ENCODE peak calls at places on chromosomes 7 and 10, in seven cellular contexts. One of them, this sample, is unnamed.

GRCh38 chr10:49353026-49353894 is 42.6 kb downstream of the DRGX start:
- DNase-seq in hippocampal formation: no peak
- DNase-seq in GM03348: no peak
- DNase-seq in activated CD4-positive, alpha-beta T cell treated with anti-CD3 and anti-CD28 coated beads for 48 hours: no peak
- DNase-seq in CD8-positive, alpha-beta memory T cell: no peak
- DNase-seq in Kasumi-1: no peak
- DNase-seq in upper lobe of left lung: peak
- DNase-seq in this sample: no peak

GRCh38 chr7:22156205-22156604 is 200.7 kb downstream of the RAPGEF5 start:
- DNase-seq in hippocampal formation: no peak
- DNase-seq in GM03348: peak
- DNase-seq in activated CD4-positive, alpha-beta T cell treated with anti-CD3 and anti-CD28 coated beads for 48 hours: no peak
- DNase-seq in CD8-positive, alpha-beta memory T cell: no peak
- DNase-seq in Kasumi-1: no peak
- DNase-seq in upper lobe of left lung: no peak
- DNase-seq in this sample: peak

GRCh38 chr10:133310789-133311188 is 2.1 kb downstream of the ZNF511 start:
- DNase-seq in hippocampal formation: no peak
- DNase-seq in GM03348: no peak
- DNase-seq in activated CD4-positive, alpha-beta T cell treated with anti-CD3 and anti-CD28 coated beads for 48 hours: no peak
- DNase-seq in CD8-positive, alpha-beta memory T cell: no peak
- DNase-seq in Kasumi-1: no peak
- DNase-seq in upper lobe of left lung: no peak
- DNase-seq in this sample: no peak

GRCh38 chr10:103871006-103871405 is 15.6 kb upstream of the SH3PXD2A start:
- DNase-seq in hippocampal formation: no peak
- DNase-seq in GM03348: no peak
- DNase-seq in activated CD4-positive, alpha-beta T cell treated with anti-CD3 and anti-CD28 coated beads for 48 hours: no peak
- DNase-seq in CD8-positive, alpha-beta memory T cell: no peak
- DNase-seq in Kasumi-1: no peak
- DNase-seq in upper lobe of left lung: no peak
- DNase-seq in this sample: no peak

GRCh38 chr10:88527245-88527644 is 55.9 kb downstream of the RNLS start:
- DNase-seq in hippocampal formation: no peak
- DNase-seq in GM03348: no peak
- DNase-seq in activated CD4-positive, alpha-beta T cell treated with anti-CD3 and anti-CD28 coated beads for 48 hours: no peak
- DNase-seq in CD8-positive, alpha-beta memory T cell: no peak
- DNase-seq in Kasumi-1: no peak
- DNase-seq in upper lobe of left lung: no peak
- DNase-seq in this sample: no peak

GRCh38 chr7:137850586-137850985 is 3.8 kb upstream of the DGKI start:
- DNase-seq in hippocampal formation: no peak
- DNase-seq in GM03348: no peak
- DNase-seq in activated CD4-positive, alpha-beta T cell treated with anti-CD3 and anti-CD28 coated beads for 48 hours: no peak
- DNase-seq in CD8-positive, alpha-beta memory T cell: no peak
- DNase-seq in Kasumi-1: no peak
- DNase-seq in upper lobe of left lung: no peak
- DNase-seq in this sample: no peak

GRCh38 chr7:111094387-111094786 is 3.5 kb downstream of the LRRN3 start:
- DNase-seq in hippocampal formation: no peak
- DNase-seq in GM03348: no peak
- DNase-seq in activated CD4-positive, alpha-beta T cell treated with anti-CD3 and anti-CD28 coated beads for 48 hours: no peak
- DNase-seq in CD8-positive, alpha-beta memory T cell: no peak
- DNase-seq in Kasumi-1: no peak
- DNase-seq in upper lobe of left lung: no peak
- DNase-seq in this sample: no peak

GRCh38 chr7:484365-485101 is 35.1 kb downstream of the PDGFA start:
- DNase-seq in hippocampal formation: no peak
- DNase-seq in GM03348: no peak
- DNase-seq in activated CD4-positive, alpha-beta T cell treated with anti-CD3 and anti-CD28 coated beads for 48 hours: no peak
- DNase-seq in CD8-positive, alpha-beta memory T cell: no peak
- DNase-seq in Kasumi-1: no peak
- DNase-seq in upper lobe of left lung: no peak
- DNase-seq in this sample: no peak